ENCODE peak calls at places on chromosomes 11 and 22, in seven cellular contexts. One of them, this sample, is unnamed.

GRCh38 chr22:40401532-40401931 is 31.1 kb downstream of the SGSM3 start:
- DNase-seq in effector memory CD8-positive, alpha-beta T cell: peak
- DNase-seq in D721Med: no peak
- DNase-seq in GM12865: no peak
- DNase-seq in HEK293T: no peak
- DNase-seq in tibial nerve: no peak
- DNase-seq in uterus: no peak
- DNase-seq in this sample: no peak

GRCh38 chr11:127895776-127896175 is 691.6 kb downstream of the ETS1 start:
- DNase-seq in effector memory CD8-positive, alpha-beta T cell: no peak
- DNase-seq in D721Med: no peak
- DNase-seq in GM12865: no peak
- DNase-seq in HEK293T: no peak
- DNase-seq in tibial nerve: no peak
- DNase-seq in uterus: no peak
- DNase-seq in this sample: no peak

GRCh38 chr11:107705027-107705426 is 6.8 kb downstream of the SLN start:
- DNase-seq in effector memory CD8-positive, alpha-beta T cell: no peak
- DNase-seq in D721Med: no peak
- DNase-seq in GM12865: no peak
- DNase-seq in HEK293T: no peak
- DNase-seq in tibial nerve: no peak
- DNase-seq in uterus: no peak
- DNase-seq in this sample: no peak

GRCh38 chr11:45924036-45924915 is 1.8 kb downstream of the LARGE2 start:
- DNase-seq in effector memory CD8-positive, alpha-beta T cell: no peak
- DNase-seq in D721Med: peak
- DNase-seq in GM12865: no peak
- DNase-seq in HEK293T: no peak
- DNase-seq in tibial nerve: peak
- DNase-seq in uterus: no peak
- DNase-seq in this sample: no peak

GRCh38 chr11:47981667-47982404 is 1.5 kb downstream of the PTPRJ start:
- DNase-seq in effector memory CD8-positive, alpha-beta T cell: no peak
- DNase-seq in D721Med: no peak
- DNase-seq in GM12865: no peak
- DNase-seq in HEK293T: no peak
- DNase-seq in tibial nerve: no peak
- DNase-seq in uterus: no peak
- DNase-seq in this sample: no peak

GRCh38 chr22:49276567-49276966 is 551.1 kb downstream of the BRD1 start:
- DNase-seq in effector memory CD8-positive, alpha-beta T cell: no peak
- DNase-seq in D721Med: no peak
- DNase-seq in GM12865: no peak
- DNase-seq in HEK293T: no peak
- DNase-seq in tibial nerve: no peak
- DNase-seq in uterus: no peak
- DNase-seq in this sample: no peak

GRCh38 chr11:47641585-47642098 is 717 bp downstream of the MTCH2 start:
- DNase-seq in effector memory CD8-positive, alpha-beta T cell: no peak
- DNase-seq in D721Med: no peak
- DNase-seq in GM12865: no peak
- DNase-seq in HEK293T: no peak
- DNase-seq in tibial nerve: no peak
- DNase-seq in uterus: no peak
- DNase-seq in this sample: no peak

GRCh38 chr22:30697975-30698374 is 3.3 kb downstream of the OSBP2 start:
- DNase-seq in effector memory CD8-positive, alpha-beta T cell: no peak
- DNase-seq in D721Med: no peak
- DNase-seq in GM12865: no peak
- DNase-seq in HEK293T: no peak
- DNase-seq in tibial nerve: no peak
- DNase-seq in uterus: no peak
- DNase-seq in this sample: no peak

GRCh38 chr11:40722179-40722795 is 737.2 kb downstream of the LRRC4C start:
- DNase-seq in effector memory CD8-positive, alpha-beta T cell: no peak
- DNase-seq in D721Med: peak
- DNase-seq in GM12865: peak
- DNase-seq in HEK293T: peak
- DNase-seq in tibial nerve: no peak
- DNase-seq in uterus: no peak
- DNase-seq in this sample: no peak

GRCh38 chr22:38832005-38832978 is 11.5 kb downstream of the NPTXR start:
- DNase-seq in effector memory CD8-positive, alpha-beta T cell: no peak
- DNase-seq in D721Med: no peak
- DNase-seq in GM12865: no peak
- DNase-seq in HEK293T: no peak
- DNase-seq in tibial nerve: no peak
- DNase-seq in uterus: no peak
- DNase-seq in this sample: no peak

GRCh38 chr22:42959472-42960145 is 55.3 kb downstream of the PACSIN2 start:
- DNase-seq in effector memory CD8-positive, alpha-beta T cell: no peak
- DNase-seq in D721Med: no peak
- DNase-seq in GM12865: no peak
- DNase-seq in HEK293T: peak
- DNase-seq in tibial nerve: no peak
- DNase-seq in uterus: no peak
- DNase-seq in this sample: no peak

GRCh38 chr11:118996926-118997626 is 862 bp upstream of the CENATAC start:
- DNase-seq in effector memory CD8-positive, alpha-beta T cell: peak
- DNase-seq in D721Med: no peak
- DNase-seq in GM12865: peak
- DNase-seq in HEK293T: peak
- DNase-seq in tibial nerve: no peak
- DNase-seq in uterus: no peak
- DNase-seq in this sample: no peak